ENCODE peak calls at places on chromosomes 6 and 20, in six cellular contexts. O is breast epithelium, W is astrocyte of the cerebellum, V is heart left ventricle, R is mammary epithelial cell, U is SK-N-SH. S is an unnamed sample.

GRCh38 chr6:129683606-129684322 is 26.2 kb downstream of the ARHGAP18 start:
- DNase-seq in O (peak), W (peak), V (peak), R (peak), U (peak), S (peak)

GRCh38 chr6:52000064-52000463 is 87.3 kb downstream of the PKHD1 start:
- DNase-seq in O (no peak), W (no peak), V (no peak), R (no peak), U (no peak), S (no peak)

GRCh38 chr20:47406849-47407682 is 50.6 kb upstream of the ZMYND8 start:
- DNase-seq in O (no peak), W (no peak), V (no peak), R (no peak), U (no peak), S (peak)

GRCh38 chr6:66103954-66104353 is 396.9 kb upstream of the EYS start:
- DNase-seq in O (no peak), W (no peak), V (no peak), R (no peak), U (no peak), S (no peak)

GRCh38 chr20:8635048-8635572 is 433.8 kb upstream of the PLCB4 start:
- DNase-seq in O (no peak), W (no peak), V (no peak), R (no peak), U (no peak), S (no peak)

GRCh38 chr20:47191074-47191673 is 165.3 kb downstream of the ZMYND8 start:
- DNase-seq in O (no peak), W (no peak), V (no peak), R (peak), U (no peak), S (peak)

GRCh38 chr6:44576132-44576601 is 188.7 kb downstream of the CDC5L start:
- DNase-seq in O (no peak), W (peak), V (no peak), R (peak), U (no peak), S (peak)

GRCh38 chr6:137291441-137291840 is 72.3 kb upstream of the IFNGR1 start:
- DNase-seq in O (peak), W (peak), V (no peak), R (peak), U (no peak), S (no peak)

GRCh38 chr6:38739532-38739931 is 24.4 kb downstream of the DNAH8 start:
- DNase-seq in O (no peak), W (no peak), V (no peak), R (no peak), U (no peak), S (no peak)

GRCh38 chr6:158414900-158415299 is 102.6 kb downstream of the TULP4 start:
- DNase-seq in O (no peak), W (peak), V (no peak), R (peak), U (no peak), S (peak)

GRCh38 chr6:153625089-153625488 is 414.0 kb upstream of the OPRM1 start:
- DNase-seq in O (no peak), W (peak), V (no peak), R (no peak), U (no peak), S (no peak)

GRCh38 chr20:17498181-17498580 is 33.0 kb downstream of the BFSP1 start:
- DNase-seq in O (no peak), W (no peak), V (no peak), R (peak), U (no peak), S (peak)

GRCh38 chr20:23298155-23298554 is 52.4 kb upstream of the NXT1 start:
- DNase-seq in O (no peak), W (no peak), V (no peak), R (no peak), U (no peak), S (no peak)

GRCh38 chr6:157726892-157727628 is 96.0 kb upstream of the SNX9 start:
- DNase-seq in O (no peak), W (no peak), V (peak), R (no peak), U (no peak), S (no peak)

GRCh38 chr6:149910721-149911151 is 12.2 kb downstream of the RAET1G start:
- DNase-seq in O (no peak), W (no peak), V (no peak), R (no peak), U (no peak), S (no peak)

GRCh38 chr6:127510876-127511275 is 8.3 kb downstream of the MTCL3 start:
- DNase-seq in O (no peak), W (no peak), V (no peak), R (no peak), U (no peak), S (no peak)

DNA sequence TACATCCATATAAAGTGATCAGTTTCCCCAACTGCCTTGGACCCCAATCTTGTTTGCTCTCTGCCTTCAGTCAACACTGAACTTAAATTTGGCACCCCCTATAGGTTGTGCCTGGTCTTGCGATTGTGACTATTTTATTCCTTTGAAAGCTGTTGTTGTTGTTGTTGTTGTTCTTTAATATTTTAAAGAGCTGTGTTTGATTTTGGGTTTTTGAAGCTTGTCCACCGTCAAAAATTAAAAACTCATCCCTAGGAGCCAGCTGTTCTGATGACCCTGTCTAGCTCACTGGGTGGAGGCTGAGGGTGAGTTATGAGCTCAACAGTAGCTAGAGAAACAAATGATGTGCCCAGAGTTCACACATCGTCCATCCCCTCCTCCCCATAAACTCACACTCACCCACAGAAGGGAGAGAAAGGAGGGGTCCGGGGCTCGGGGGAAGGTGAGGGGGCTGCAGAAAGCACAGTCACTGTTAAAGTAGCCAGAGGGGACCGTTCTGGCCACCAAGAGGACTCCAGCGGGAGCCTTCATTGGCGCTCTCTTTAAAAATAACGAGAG is 4.0 kb downstream of the SIM1 start:
- DNase-seq in O (no peak), W (no peak), V (no peak), R (no peak), U (no peak), S (no peak)
- TF ChIP-seq CTCF in O (no peak), W (peak), V (no peak), R (peak), U (peak), S (peak)

GRCh38 chr6:33719326-33719987 is 8.0 kb upstream of the UQCC2 start:
- DNase-seq in O (no peak), W (no peak), V (no peak), R (no peak), U (no peak), S (no peak)
- TF ChIP-seq CTCF in O (no peak), W (no peak), V (no peak), R (no peak), U (no peak), S (peak)

GRCh38 chr6:90098025-90098474 is 198.6 kb downstream of the BACH2 start:
- DNase-seq in O (peak), W (peak), V (no peak), R (peak), U (no peak), S (peak)
- TF ChIP-seq CTCF in O (no peak), W (peak), V (peak), R (peak), U (peak), S (peak)

DNA sequence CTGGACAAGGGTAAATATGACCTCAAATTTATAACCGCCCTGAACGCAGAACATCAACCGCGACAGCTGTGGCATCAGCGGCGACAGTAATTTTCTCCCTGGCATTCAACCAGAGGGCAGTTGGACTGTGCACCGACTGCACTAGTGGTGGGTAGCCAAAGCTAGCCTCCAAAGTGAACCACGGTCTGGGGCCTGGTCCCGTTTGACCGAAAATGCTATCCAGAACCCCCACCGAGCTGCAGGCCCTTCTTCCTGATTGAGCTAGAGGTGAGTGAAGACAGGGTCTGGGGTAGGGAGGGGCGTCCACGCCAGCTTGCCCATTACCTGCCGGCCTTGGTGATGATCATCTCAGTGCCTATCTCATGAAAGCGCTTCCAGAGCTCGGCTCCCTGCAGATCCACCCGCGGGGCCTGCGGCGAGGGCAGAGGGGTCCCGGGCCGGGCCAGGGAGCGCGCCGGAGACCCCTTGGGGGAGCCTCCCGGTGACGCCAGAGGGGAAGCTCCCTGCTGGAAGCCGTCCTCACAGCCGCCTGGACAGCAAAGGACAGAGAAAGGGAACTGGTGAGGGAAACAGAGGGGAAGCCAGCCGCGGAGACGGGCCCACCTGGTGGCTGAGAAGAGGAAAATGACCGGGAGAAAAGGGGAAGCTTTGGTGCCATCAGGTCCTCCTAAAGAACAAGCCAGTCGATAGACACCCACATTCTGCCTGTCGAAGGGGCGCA is 2.0 kb downstream of the TBX18 start:
- DNase-seq in O (no peak), W (no peak), V (peak), R (peak), U (peak), S (peak)
- TF ChIP-seq CTCF in O (no peak), W (peak), V (no peak), R (no peak), U (peak), S (peak)

GRCh38 chr6:100078509-100078908 is 84.5 kb upstream of the MCHR2 start:
- DNase-seq in O (no peak), W (no peak), V (no peak), R (peak), U (peak), S (peak)
- TF ChIP-seq CTCF in O (no peak), W (peak), V (no peak), R (peak), U (peak), S (peak)

GRCh38 chr20:6558361-6558760 is 209.1 kb upstream of the BMP2 start:
- DNase-seq in O (no peak), W (no peak), V (no peak), R (peak), U (no peak), S (no peak)
- TF ChIP-seq CTCF in O (no peak), W (no peak), V (no peak), R (no peak), U (no peak), S (no peak)

GRCh38 chr20:35264755-35265154 is 13.2 kb downstream of the MMP24OS start:
- DNase-seq in O (peak), W (no peak), V (no peak), R (peak), U (no peak), S (no peak)
- TF ChIP-seq CTCF in O (no peak), W (peak), V (no peak), R (no peak), U (peak), S (peak)